ENCODE peak calls at places on chromosomes 7 and 10, in nine cellular contexts. N, V, Q, G, R, F, S, D and P are unnamed samples.

GRCh38 chr10:98391578-98391991 is 23.4 kb downstream of the PYROXD2 start:
- DNase-seq in N (peak), V (no peak), Q (no peak), G (no peak), R (no peak), F (peak), S (no peak), D (no peak), P (no peak)

GRCh38 chr7:20482071-20482470 is 133.4 kb upstream of the ABCB5 start:
- DNase-seq in N (no peak), V (no peak), Q (no peak), G (no peak), R (no peak), F (no peak), S (no peak), D (no peak), P (peak)

GRCh38 chr7:11077816-11078215 is 104.1 kb downstream of the PHF14 start:
- DNase-seq in N (peak), V (no peak), Q (no peak), G (no peak), R (no peak), F (no peak), S (no peak), D (no peak), P (no peak)

GRCh38 chr7:3067606-3068005 is 23.9 kb upstream of the CARD11 start:
- DNase-seq in N (no peak), V (no peak), Q (no peak), G (no peak), R (no peak), F (no peak), S (no peak), D (peak), P (no peak)

GRCh38 chr7:99784007-99784406 is at the start of gene CYP3A4:
- DNase-seq in N (no peak), V (no peak), Q (no peak), G (no peak), R (no peak), F (no peak), S (no peak), D (no peak), P (no peak)

GRCh38 chr7:112995091-112995824 is 91.4 kb downstream of the GPR85 start:
- DNase-seq in N (peak), V (no peak), Q (peak), G (peak), R (no peak), F (no peak), S (no peak), D (no peak), P (no peak)

GRCh38 chr7:1263391-1263951 is 30.8 kb downstream of the UNCX start:
- DNase-seq in N (no peak), V (no peak), Q (no peak), G (no peak), R (no peak), F (no peak), S (peak), D (no peak), P (no peak)

GRCh38 chr7:157336383-157337315 is at the start of gene DNAJB6:
- DNase-seq in N (peak), V (peak), Q (peak), G (peak), R (peak), F (peak), S (peak), D (peak), P (peak)

GRCh38 chr7:1136841-1137516 is 23.0 kb downstream of the ZFAND2A start:
- DNase-seq in N (no peak), V (no peak), Q (no peak), G (no peak), R (peak), F (no peak), S (peak), D (no peak), P (no peak)

GRCh38 chr10:5776881-5777197 is 36.4 kb downstream of the GDI2 start:
- DNase-seq in N (peak), V (no peak), Q (no peak), G (peak), R (no peak), F (no peak), S (no peak), D (no peak), P (peak)

GRCh38 chr7:131555565-131556054 is 818 bp downstream of the PODXL start:
- DNase-seq in N (no peak), V (no peak), Q (no peak), G (no peak), R (no peak), F (no peak), S (peak), D (peak), P (no peak)

GRCh38 chr10:132628966-132629900 is 91.6 kb downstream of the INPP5A start:
- DNase-seq in N (no peak), V (no peak), Q (no peak), G (no peak), R (no peak), F (no peak), S (no peak), D (no peak), P (no peak)

GRCh38 chr10:108052981-108053380 is 888.5 kb upstream of the SORCS1 start:
- DNase-seq in N (peak), V (no peak), Q (no peak), G (no peak), R (no peak), F (no peak), S (no peak), D (no peak), P (no peak)

GRCh38 chr7:17521437-17521836 is 223.0 kb downstream of the AHR start:
- DNase-seq in N (peak), V (no peak), Q (peak), G (peak), R (no peak), F (no peak), S (no peak), D (no peak), P (no peak)

GRCh38 chr10:87868277-87868676 is 4.9 kb downstream of the PTEN start:
- DNase-seq in N (no peak), V (no peak), Q (no peak), G (peak), R (no peak), F (no peak), S (no peak), D (no peak), P (no peak)

GRCh38 chr10:14383266-14383665 is 52.5 kb upstream of the FRMD4A start:
- DNase-seq in N (peak), V (no peak), Q (peak), G (peak), R (no peak), F (no peak), S (no peak), D (no peak), P (no peak)

GRCh38 chr7:140898794-140899548 is 25.8 kb downstream of the BRAF start:
- DNase-seq in N (no peak), V (no peak), Q (no peak), G (peak), R (no peak), F (no peak), S (no peak), D (no peak), P (no peak)

GRCh38 chr10:103679096-103679790 is 176.1 kb downstream of the SH3PXD2A start:
- DNase-seq in N (peak), V (no peak), Q (no peak), G (peak), R (no peak), F (no peak), S (no peak), D (no peak), P (peak)

GRCh38 chr7:48899932-48900331 is 24.4 kb upstream of the CDC14C start:
- DNase-seq in N (peak), V (no peak), Q (no peak), G (no peak), R (no peak), F (no peak), S (no peak), D (no peak), P (peak)